ENCODE peak calls at places on chromosomes 11 and 22, in four cellular contexts. R is BE2C, B is ACHN, C is anterior cingulate cortex. A is an unnamed sample.

GRCh38 chr11:128890543-128891409 is at the start of gene KCNJ5:
- DNase-seq in R (peak; percentile 28), B (no peak), C (no peak), A (peak; percentile 81)

GRCh38 chr22:26656896-26657851 is at the start of gene MIAT:
- DNase-seq in R (peak; percentile 50), B (peak; percentile 23), C (peak; percentile 54), A (peak; percentile 78)

GRCh38 chr11:35529971-35530495 is 4.6 kb upstream of the PAMR1 start:
- DNase-seq in R (peak; percentile 65), B (peak; percentile 49), C (no peak), A (no peak)

GRCh38 chr11:16981651-16982194 is 32.5 kb downstream of the PLEKHA7 start:
- DNase-seq in R (no peak), B (no peak), C (peak; percentile 82), A (peak; percentile 82)

GRCh38 chr11:105937331-105937730 is 84.7 kb downstream of the MSANTD4 start:
- DNase-seq in R (no peak), B (peak; percentile 36), C (no peak), A (no peak)

GRCh38 chr11:76153609-76153949 is 52.7 kb downstream of the WNT11 start:
- DNase-seq in R (no peak), B (no peak), C (no peak), A (no peak)

GRCh38 chr22:21450320-21450831 is 16.8 kb upstream of the TMEM191C start:
- DNase-seq in R (peak; percentile 11), B (no peak), C (no peak), A (no peak)

GRCh38 chr11:131808466-131808865 is 438.1 kb downstream of the NTM start:
- DNase-seq in R (no peak), B (no peak), C (no peak), A (no peak)

GRCh38 chr22:38935023-38935422 is 22.4 kb upstream of the APOBEC3A start:
- DNase-seq in R (peak; percentile 51), B (no peak), C (no peak), A (no peak)

GRCh38 chr11:110092577-110093406 is at the start of gene ZC3H12C:
- DNase-seq in R (peak; percentile 86), B (peak; percentile 90), C (peak; percentile 81), A (peak; percentile 97)

GRCh38 chr11:3192511-3193372 is 25.9 kb downstream of the MRGPRG start:
- DNase-seq in R (no peak), B (no peak), C (no peak), A (peak; percentile 34)

GRCh38 chr11:2435288-2436012 is 8.9 kb downstream of the TRPM5 start:
- DNase-seq in R (no peak), B (no peak), C (no peak), A (no peak)

GRCh38 chr11:63998558-63999348 is 12.5 kb downstream of the OTUB1 start:
- DNase-seq in R (no peak), B (no peak), C (no peak), A (peak; percentile 67)

GRCh38 chr11:130431337-130431773 is 2.9 kb upstream of the ADAMTS8 start:
- DNase-seq in R (peak; percentile 81), B (peak; percentile 63), C (peak; percentile 46), A (peak; percentile 90)

GRCh38 chr11:114166897-114167323 is 107.4 kb downstream of the ZBTB16 start:
- DNase-seq in R (peak; percentile 28), B (no peak), C (no peak), A (no peak)

GRCh38 chr11:16925495-16926065 is 88.6 kb downstream of the PLEKHA7 start:
- DNase-seq in R (peak; percentile 36), B (peak; percentile 62), C (no peak), A (peak; percentile 91)

GRCh38 chr11:41379084-41379483 is 80.4 kb downstream of the LRRC4C start:
- DNase-seq in R (no peak), B (no peak), C (no peak), A (peak; percentile 57)

GRCh38 chr11:56331861-56332491 is 13.9 kb upstream of the OR8K1 start:
- DNase-seq in R (no peak), B (no peak), C (no peak), A (no peak)

GRCh38 chr11:79116600-79116999 is 324.2 kb downstream of the TENM4 start:
- DNase-seq in R (no peak), B (no peak), C (no peak), A (no peak)

GRCh38 chr11:125886997-125887372 is 483 bp upstream of the HYLS1 start:
- DNase-seq in R (no peak), B (peak; percentile 56), C (no peak), A (peak; percentile 64)

GRCh38 chr22:48137640-48138039 is 1375.2 kb downstream of the TBC1D22A start:
- DNase-seq in R (no peak), B (no peak), C (no peak), A (peak; percentile 42)

GRCh38 chr22:24232124-24232523 is 12.8 kb downstream of the GGT5 start:
- DNase-seq in R (no peak), B (no peak), C (no peak), A (no peak)

GRCh38 chr11:27723685-27724084 is 23.4 kb upstream of the BDNF start:
- DNase-seq in R (no peak), B (peak; percentile 28), C (no peak), A (no peak)

GRCh38 chr22:46159212-46159611 is 8.9 kb downstream of the PPARA start:
- DNase-seq in R (no peak), B (no peak), C (no peak), A (no peak)

GRCh38 chr11:98260983-98261382 is 759.8 kb upstream of the CNTN5 start:
- DNase-seq in R (no peak), B (peak; percentile 4), C (no peak), A (no peak)

A was measured in left kidney.